ENCODE peak calls at places on chromosomes 12 and 14, in six cellular contexts. U is GDM1; G is substantia nigra; D is mesendoderm; S is activated naive CD4-positive, alpha-beta T cell; P is AG10803. K is an unnamed sample.

GRCh38 chr14:92794547-92794941 is 439 bp downstream of the GOLGA5 start:
- DNase-seq in D (peak), P (peak), U (no peak), S (no peak), G (peak), K (peak)

GRCh38 chr12:71128191-71128590 is 29.6 kb downstream of the TSPAN8 start:
- DNase-seq in G (no peak), U (no peak), D (peak), S (no peak), P (peak), K (no peak)

GRCh38 chr12:92398565-92399309 is 253.1 kb upstream of the BTG1 start:
- DNase-seq in S (no peak), U (no peak), D (peak), G (no peak), P (no peak), K (no peak)

GRCh38 chr14:46048127-46048526 is 603.5 kb downstream of the RPL10L start:
- DNase-seq in S (no peak), D (peak), P (peak), G (no peak), U (no peak), K (no peak)

GRCh38 chr12:12095016-12095415 is 24.3 kb downstream of the BCL2L14 start:
- DNase-seq in D (no peak), S (no peak), G (no peak), P (no peak), U (no peak), K (no peak)

GRCh38 chr12:55972045-55972843 is 1.6 kb upstream of the RAB5B start:
- DNase-seq in P (peak), G (no peak), S (no peak), D (peak), U (no peak), K (no peak)

GRCh38 chr14:65627315-65627714 is 214.8 kb downstream of the FUT8 start:
- DNase-seq in S (no peak), P (no peak), D (no peak), U (no peak), G (no peak), K (no peak)

GRCh38 chr14:101276309-101277091 is 284.8 kb upstream of the DIO3 start:
- DNase-seq in S (no peak), U (no peak), D (no peak), G (no peak), P (no peak), K (no peak)

GRCh38 chr14:68790656-68791077 is 2.2 kb downstream of the ZFP36L1 start:
- DNase-seq in S (peak), P (no peak), D (peak), G (no peak), U (no peak), K (no peak)

GRCh38 chr12:68102163-68102562 is 57.4 kb downstream of the IFNG start:
- DNase-seq in U (no peak), D (no peak), P (no peak), G (no peak), S (no peak), K (no peak)

GRCh38 chr12:13045816-13046215 is 1.6 kb downstream of the FAM234B start:
- DNase-seq in P (no peak), S (no peak), U (no peak), G (no peak), D (no peak), K (no peak)

GRCh38 chr12:63844391-63845341 is at the start of gene SRGAP1:
- DNase-seq in P (peak), D (peak), U (no peak), S (no peak), G (peak), K (no peak)

K was measured in mesothelial cell of epicardium.